ENCODE peak calls at places on chromosomes 13 and 19, in six cellular contexts. One of them, this sample, is unnamed.

GRCh38 chr19:33231511-33231910 is 5.9 kb upstream of the SLC7A10 start:
- DNase-seq in right lobe of liver: no peak
- DNase-seq in HAP-1: no peak
- DNase-seq in CD4-positive, CD25-positive, alpha-beta regulatory T cell: no peak
- DNase-seq in SK-N-SH: no peak
- DNase-seq in PC-3: no peak
- DNase-seq in this sample: no peak

GRCh38 chr13:37173214-37173613 is 67.8 kb upstream of the CSNK1A1L start:
- DNase-seq in right lobe of liver: no peak
- DNase-seq in HAP-1: no peak
- DNase-seq in CD4-positive, CD25-positive, alpha-beta regulatory T cell: no peak
- DNase-seq in SK-N-SH: no peak
- DNase-seq in PC-3: no peak
- DNase-seq in this sample: no peak

GRCh38 chr13:32969516-32969941 is 46.7 kb upstream of the KL start:
- DNase-seq in right lobe of liver: no peak
- DNase-seq in HAP-1: no peak
- DNase-seq in CD4-positive, CD25-positive, alpha-beta regulatory T cell: no peak
- DNase-seq in SK-N-SH: no peak
- DNase-seq in PC-3: no peak
- DNase-seq in this sample: no peak

GRCh38 chr19:32373614-32374295 is 28.3 kb downstream of the ZNF507 start:
- DNase-seq in right lobe of liver: no peak
- DNase-seq in HAP-1: no peak
- DNase-seq in CD4-positive, CD25-positive, alpha-beta regulatory T cell: no peak
- DNase-seq in SK-N-SH: no peak
- DNase-seq in PC-3: peak; percentile 96
- DNase-seq in this sample: peak; percentile 97

GRCh38 chr13:50894042-50894441 is 15.5 kb upstream of the RNASEH2B start:
- DNase-seq in right lobe of liver: no peak
- DNase-seq in HAP-1: no peak
- DNase-seq in CD4-positive, CD25-positive, alpha-beta regulatory T cell: no peak
- DNase-seq in SK-N-SH: no peak
- DNase-seq in PC-3: no peak
- DNase-seq in this sample: no peak

GRCh38 chr13:43567608-43568007 is 219.2 kb downstream of the ENOX1 start:
- DNase-seq in right lobe of liver: no peak
- DNase-seq in HAP-1: no peak
- DNase-seq in CD4-positive, CD25-positive, alpha-beta regulatory T cell: no peak
- DNase-seq in SK-N-SH: no peak
- DNase-seq in PC-3: peak; percentile 64
- DNase-seq in this sample: no peak

GRCh38 chr13:109779074-109779473 is 7.3 kb downstream of the IRS2 start:
- DNase-seq in right lobe of liver: no peak
- DNase-seq in HAP-1: no peak
- DNase-seq in CD4-positive, CD25-positive, alpha-beta regulatory T cell: peak; percentile 39
- DNase-seq in SK-N-SH: peak; percentile 36
- DNase-seq in PC-3: no peak
- DNase-seq in this sample: no peak

GRCh38 chr13:79799466-79799865 is 318.5 kb downstream of the NDFIP2 start:
- DNase-seq in right lobe of liver: no peak
- DNase-seq in HAP-1: no peak
- DNase-seq in CD4-positive, CD25-positive, alpha-beta regulatory T cell: no peak
- DNase-seq in SK-N-SH: peak; percentile 70
- DNase-seq in PC-3: no peak
- DNase-seq in this sample: no peak

GRCh38 chr19:29393915-29394460 is 131.8 kb upstream of the VSTM2B start:
- DNase-seq in right lobe of liver: no peak
- DNase-seq in HAP-1: no peak
- DNase-seq in CD4-positive, CD25-positive, alpha-beta regulatory T cell: no peak
- DNase-seq in SK-N-SH: no peak
- DNase-seq in PC-3: peak; percentile 1
- DNase-seq in this sample: no peak

GRCh38 chr19:2554856-2555255 is 78.9 kb downstream of the GADD45B start:
- DNase-seq in right lobe of liver: peak; percentile 4
- DNase-seq in HAP-1: no peak
- DNase-seq in CD4-positive, CD25-positive, alpha-beta regulatory T cell: no peak
- DNase-seq in SK-N-SH: no peak
- DNase-seq in PC-3: peak; percentile 79
- DNase-seq in this sample: no peak

GRCh38 chr13:95643814-95644598 is 500 bp downstream of the DZIP1 start:
- DNase-seq in right lobe of liver: no peak
- DNase-seq in HAP-1: peak; percentile 52
- DNase-seq in CD4-positive, CD25-positive, alpha-beta regulatory T cell: no peak
- DNase-seq in SK-N-SH: peak; percentile 80
- DNase-seq in PC-3: no peak
- DNase-seq in this sample: no peak

GRCh38 chr13:29946093-29946492 is 95.7 kb upstream of the UBL3 start:
- DNase-seq in right lobe of liver: no peak
- DNase-seq in HAP-1: no peak
- DNase-seq in CD4-positive, CD25-positive, alpha-beta regulatory T cell: no peak
- DNase-seq in SK-N-SH: no peak
- DNase-seq in PC-3: no peak
- DNase-seq in this sample: peak; percentile 67

GRCh38 chr19:49421039-49421877 is 2.0 kb downstream of the PTH2 start:
- DNase-seq in right lobe of liver: no peak
- DNase-seq in HAP-1: peak; percentile 86
- DNase-seq in CD4-positive, CD25-positive, alpha-beta regulatory T cell: no peak
- DNase-seq in SK-N-SH: peak; percentile 95
- DNase-seq in PC-3: peak; percentile 47
- DNase-seq in this sample: peak; percentile 27

GRCh38 chr13:48412881-48413351 is at the start of gene LPAR6:
- DNase-seq in right lobe of liver: no peak
- DNase-seq in HAP-1: peak; percentile 66
- DNase-seq in CD4-positive, CD25-positive, alpha-beta regulatory T cell: peak; percentile 3
- DNase-seq in SK-N-SH: no peak
- DNase-seq in PC-3: peak; percentile 69
- DNase-seq in this sample: peak; percentile 62

GRCh38 chr19:34555447-34555846 is 73.9 kb downstream of the WTIP start:
- DNase-seq in right lobe of liver: no peak
- DNase-seq in HAP-1: peak; percentile 18
- DNase-seq in CD4-positive, CD25-positive, alpha-beta regulatory T cell: no peak
- DNase-seq in SK-N-SH: no peak
- DNase-seq in PC-3: peak; percentile 32
- DNase-seq in this sample: no peak

GRCh38 chr19:11558881-11559828 is at the start of gene ELOF1:
- DNase-seq in right lobe of liver: peak; percentile 99
- DNase-seq in HAP-1: peak; percentile 99
- DNase-seq in CD4-positive, CD25-positive, alpha-beta regulatory T cell: peak; percentile 96
- DNase-seq in SK-N-SH: peak; percentile 98
- DNase-seq in PC-3: peak; percentile 100
- DNase-seq in this sample: peak; percentile 99

GRCh38 chr19:2446390-2446789 is 10.4 kb downstream of the LMNB2 start:
- DNase-seq in right lobe of liver: no peak
- DNase-seq in HAP-1: no peak
- DNase-seq in CD4-positive, CD25-positive, alpha-beta regulatory T cell: no peak
- DNase-seq in SK-N-SH: no peak
- DNase-seq in PC-3: no peak
- DNase-seq in this sample: no peak

GRCh38 chr13:79647518-79647917 is 166.6 kb downstream of the NDFIP2 start:
- DNase-seq in right lobe of liver: no peak
- DNase-seq in HAP-1: no peak
- DNase-seq in CD4-positive, CD25-positive, alpha-beta regulatory T cell: no peak
- DNase-seq in SK-N-SH: peak; percentile 24
- DNase-seq in PC-3: peak; percentile 7
- DNase-seq in this sample: peak; percentile 34

GRCh38 chr13:79287994-79288795 is 117.9 kb downstream of the RBM26 start:
- DNase-seq in right lobe of liver: no peak
- DNase-seq in HAP-1: peak; percentile 34
- DNase-seq in CD4-positive, CD25-positive, alpha-beta regulatory T cell: no peak
- DNase-seq in SK-N-SH: no peak
- DNase-seq in PC-3: no peak
- DNase-seq in this sample: no peak

GRCh38 chr19:56105090-56105701 is 15.9 kb downstream of the ZNF787 start:
- DNase-seq in right lobe of liver: peak; percentile 89
- DNase-seq in HAP-1: peak; percentile 63
- DNase-seq in CD4-positive, CD25-positive, alpha-beta regulatory T cell: peak; percentile 21
- DNase-seq in SK-N-SH: no peak
- DNase-seq in PC-3: peak; percentile 49
- DNase-seq in this sample: peak; percentile 88

GRCh38 chr13:81927347-81927746 is 1586.4 kb upstream of the SPRY2 start:
- DNase-seq in right lobe of liver: no peak
- DNase-seq in HAP-1: no peak
- DNase-seq in CD4-positive, CD25-positive, alpha-beta regulatory T cell: no peak
- DNase-seq in SK-N-SH: no peak
- DNase-seq in PC-3: peak; percentile 23
- DNase-seq in this sample: no peak

GRCh38 chr13:99045396-99045795 is 67.5 kb upstream of the DOCK9 start:
- DNase-seq in right lobe of liver: no peak
- DNase-seq in HAP-1: no peak
- DNase-seq in CD4-positive, CD25-positive, alpha-beta regulatory T cell: no peak
- DNase-seq in SK-N-SH: no peak
- DNase-seq in PC-3: no peak
- DNase-seq in this sample: no peak

DNA sequence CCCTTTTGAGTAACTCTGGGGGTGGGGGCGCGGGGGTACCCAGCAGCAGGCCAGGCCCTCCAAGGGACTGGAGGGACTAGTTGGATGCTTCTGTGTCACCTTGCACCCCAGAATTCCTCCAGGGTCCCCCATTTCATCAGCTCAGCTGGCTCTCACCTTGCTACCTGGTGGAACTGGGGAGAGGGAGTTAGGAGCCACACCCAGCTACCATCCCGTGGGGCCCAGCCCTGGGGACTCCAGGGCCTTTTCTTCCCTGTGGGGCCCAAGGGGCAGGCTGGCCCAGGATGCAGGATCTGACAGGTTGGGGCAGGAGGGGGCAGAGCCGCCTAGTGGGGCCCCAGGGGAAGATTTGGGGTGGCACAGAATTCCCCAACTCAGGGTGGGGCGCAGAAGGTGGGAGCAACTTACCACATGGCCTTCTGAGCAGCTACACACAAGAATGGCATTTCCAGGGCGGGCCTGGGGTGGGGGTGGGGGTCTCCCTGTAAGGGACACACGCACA is 32.8 kb upstream of the NANOS3 start:
- DNase-seq in right lobe of liver: no peak
- DNase-seq in HAP-1: no peak
- DNase-seq in CD4-positive, CD25-positive, alpha-beta regulatory T cell: no peak
- DNase-seq in SK-N-SH: no peak
- DNase-seq in PC-3: no peak
- DNase-seq in this sample: no peak
- H3K4me1 ChIP-seq in right lobe of liver: no peaks in the 10 kb centered on the region
- H3K4me1 ChIP-seq in HAP-1: peaks cover 37% of the 10 kb centered on the region
- H3K4me1 ChIP-seq in CD4-positive, CD25-positive, alpha-beta regulatory T cell: peaks cover 79% of the 10 kb centered on the region
- H3K4me1 ChIP-seq in SK-N-SH: peaks cover 49% of the 10 kb centered on the region
- H3K4me1 ChIP-seq in PC-3: peaks cover 60% of the 10 kb centered on the region
- H3K4me1 ChIP-seq in this sample: peaks cover 6% of the 10 kb centered on the region

GRCh38 chr19:763181-763580 is 12.3 kb downstream of the MISP start:
- DNase-seq in right lobe of liver: no peak
- DNase-seq in HAP-1: no peak
- DNase-seq in CD4-positive, CD25-positive, alpha-beta regulatory T cell: no peak
- DNase-seq in SK-N-SH: no peak
- DNase-seq in PC-3: no peak
- DNase-seq in this sample: no peak
- H3K36me3 ChIP-seq in right lobe of liver: no peaks in the 10 kb centered on the region
- H3K36me3 ChIP-seq in HAP-1: no peaks in the 10 kb centered on the region
- H3K36me3 ChIP-seq in CD4-positive, CD25-positive, alpha-beta regulatory T cell: no peaks in the 10 kb centered on the region
- H3K36me3 ChIP-seq in SK-N-SH: no peaks in the 10 kb centered on the region
- H3K36me3 ChIP-seq in PC-3: peaks cover 24% of the 10 kb centered on the region
- H3K36me3 ChIP-seq in this sample: no peaks in the 10 kb centered on the region

GRCh38 chr13:27638521-27638920 is 16.8 kb downstream of the POLR1D start:
- DNase-seq in right lobe of liver: no peak
- DNase-seq in HAP-1: peak; percentile 71
- DNase-seq in CD4-positive, CD25-positive, alpha-beta regulatory T cell: no peak
- DNase-seq in SK-N-SH: no peak
- DNase-seq in PC-3: no peak
- DNase-seq in this sample: no peak
- H3K4me1 ChIP-seq in right lobe of liver: no peaks in the 10 kb centered on the region
- H3K4me1 ChIP-seq in HAP-1: peaks cover 22% of the 10 kb centered on the region
- H3K4me1 ChIP-seq in CD4-positive, CD25-positive, alpha-beta regulatory T cell: peaks cover 17% of the 10 kb centered on the region
- H3K4me1 ChIP-seq in SK-N-SH: peaks cover 9% of the 10 kb centered on the region
- H3K4me1 ChIP-seq in PC-3: peaks cover under 1% of the 10 kb centered on the region
- H3K4me1 ChIP-seq in this sample: peaks cover under 1% of the 10 kb centered on the region

GRCh38 chr13:20270163-20270865 is 38.2 kb upstream of the GJB6 start:
- DNase-seq in right lobe of liver: no peak
- DNase-seq in HAP-1: no peak
- DNase-seq in CD4-positive, CD25-positive, alpha-beta regulatory T cell: no peak
- DNase-seq in SK-N-SH: no peak
- DNase-seq in PC-3: no peak
- DNase-seq in this sample: no peak

GRCh38 chr13:20271441-20271840 is 39.3 kb upstream of the GJB6 start:
- DNase-seq in right lobe of liver: no peak
- DNase-seq in HAP-1: no peak
- DNase-seq in CD4-positive, CD25-positive, alpha-beta regulatory T cell: no peak
- DNase-seq in SK-N-SH: no peak
- DNase-seq in PC-3: no peak
- DNase-seq in this sample: no peak

GRCh38 chr13:20272104-20272503 is 40.0 kb upstream of the GJB6 start:
- DNase-seq in right lobe of liver: no peak
- DNase-seq in HAP-1: no peak
- DNase-seq in CD4-positive, CD25-positive, alpha-beta regulatory T cell: no peak
- DNase-seq in SK-N-SH: no peak
- DNase-seq in PC-3: no peak
- DNase-seq in this sample: no peak

GRCh38 chr13:20274466-20274865 is 42.3 kb upstream of the GJB6 start:
- DNase-seq in right lobe of liver: no peak
- DNase-seq in HAP-1: no peak
- DNase-seq in CD4-positive, CD25-positive, alpha-beta regulatory T cell: no peak
- DNase-seq in SK-N-SH: no peak
- DNase-seq in PC-3: peak; percentile 74
- DNase-seq in this sample: no peak

GRCh38 chr13:20272571-20273171 is 40.6 kb upstream of the GJB6 start:
- DNase-seq in right lobe of liver: no peak
- DNase-seq in HAP-1: no peak
- DNase-seq in CD4-positive, CD25-positive, alpha-beta regulatory T cell: no peak
- DNase-seq in SK-N-SH: no peak
- DNase-seq in PC-3: no peak
- DNase-seq in this sample: no peak
- H3K36me3 ChIP-seq in right lobe of liver: no peaks in the 10 kb centered on the region
- H3K36me3 ChIP-seq in HAP-1: no peaks in the 10 kb centered on the region
- H3K36me3 ChIP-seq in CD4-positive, CD25-positive, alpha-beta regulatory T cell: no peaks in the 10 kb centered on the region
- H3K36me3 ChIP-seq in SK-N-SH: no peaks in the 10 kb centered on the region
- H3K36me3 ChIP-seq in PC-3: no peaks in the 10 kb centered on the region
- H3K36me3 ChIP-seq in this sample: no peaks in the 10 kb centered on the region

DNA sequence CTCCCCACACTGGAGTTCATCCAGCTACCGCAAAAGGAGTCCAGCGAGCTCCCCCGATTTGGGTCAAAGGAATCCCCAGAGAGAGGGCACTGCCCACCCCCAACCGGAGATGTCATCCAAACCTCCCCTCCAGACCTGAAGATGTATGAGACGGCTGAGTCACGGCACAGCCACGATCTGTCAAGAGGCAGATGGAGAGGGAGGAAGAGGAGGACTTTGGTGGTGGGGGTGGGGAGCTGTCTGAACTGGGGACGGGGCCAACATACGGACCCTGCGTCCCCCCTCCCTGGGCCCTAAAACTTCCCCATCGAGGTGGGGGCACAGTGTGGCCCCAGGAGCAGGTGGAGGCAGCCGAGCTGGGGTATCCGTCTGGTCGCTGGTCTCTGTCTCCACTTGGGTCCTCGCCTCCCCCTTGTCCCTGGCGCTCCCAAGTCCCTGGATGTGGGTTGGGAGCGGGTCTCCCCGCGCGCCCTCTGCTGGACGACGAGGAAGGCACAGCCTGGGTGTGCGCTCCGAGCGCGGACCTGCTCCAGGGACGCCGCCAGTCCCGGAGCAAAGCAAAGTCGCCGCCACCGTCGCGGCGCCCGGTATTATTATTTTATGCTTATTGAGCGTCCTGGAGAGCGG is 3.8 kb downstream of the PDE4A start:
- DNase-seq in right lobe of liver: peak; percentile 86
- DNase-seq in HAP-1: peak; percentile 94
- DNase-seq in CD4-positive, CD25-positive, alpha-beta regulatory T cell: peak; percentile 42
- DNase-seq in SK-N-SH: peak; percentile 97
- DNase-seq in PC-3: peak; percentile 93
- DNase-seq in this sample: peak; percentile 69
- H3K4me1 ChIP-seq in right lobe of liver: no peaks in the 10 kb centered on the region
- H3K4me1 ChIP-seq in HAP-1: peaks cover 14% of the 10 kb centered on the region
- H3K4me1 ChIP-seq in CD4-positive, CD25-positive, alpha-beta regulatory T cell: peaks cover 78% of the 10 kb centered on the region
- H3K4me1 ChIP-seq in SK-N-SH: peaks cover 10% of the 10 kb centered on the region
- H3K4me1 ChIP-seq in PC-3: peaks cover 24% of the 10 kb centered on the region
- H3K4me1 ChIP-seq in this sample: no peaks in the 10 kb centered on the region